ENCODE peak calls at places on chromosomes 6 and 20, in five cellular contexts. One of them, this sample, is unnamed.

GRCh38 chr20:6051505-6051904 is 2.4 kb downstream of the LRRN4 start:
- DNase-seq in GM12891: no peak
- DNase-seq in H1: no peak
- DNase-seq in HepG2: peak; percentile 33
- DNase-seq in K562: no peak
- DNase-seq in this sample: no peak

GRCh38 chr6:123808556-123808955 is 4.9 kb downstream of the NKAIN2 start:
- DNase-seq in HepG2: no peak
- DNase-seq in K562: no peak
- DNase-seq in H1: no peak
- DNase-seq in GM12891: no peak
- DNase-seq in this sample: no peak

GRCh38 chr6:84458271-84458670 is 230.8 kb upstream of the CEP162 start:
- DNase-seq in HepG2: no peak
- DNase-seq in K562: no peak
- DNase-seq in GM12891: no peak
- DNase-seq in H1: no peak
- DNase-seq in this sample: no peak

GRCh38 chr6:167045828-167046580 is 46.8 kb downstream of the CEP43 start:
- DNase-seq in H1: no peak
- DNase-seq in HepG2: peak; percentile 21
- DNase-seq in GM12891: no peak
- DNase-seq in K562: peak; percentile 26
- DNase-seq in this sample: no peak

GRCh38 chr20:50450961-50451752 is 59.0 kb upstream of the PTPN1 start:
- DNase-seq in HepG2: peak; percentile 68
- DNase-seq in K562: peak; percentile 45
- DNase-seq in H1: no peak
- DNase-seq in GM12891: peak; percentile 41
- DNase-seq in this sample: peak; percentile 39

GRCh38 chr6:169022079-169022478 is 231.6 kb downstream of the THBS2 start:
- DNase-seq in H1: no peak
- DNase-seq in K562: no peak
- DNase-seq in HepG2: no peak
- DNase-seq in GM12891: no peak
- DNase-seq in this sample: no peak

GRCh38 chr6:164409309-164410009 is 899.9 kb downstream of the C6orf118 start:
- DNase-seq in H1: no peak
- DNase-seq in K562: no peak
- DNase-seq in HepG2: no peak
- DNase-seq in GM12891: no peak
- DNase-seq in this sample: no peak

GRCh38 chr6:151294561-151295101 is 54.9 kb downstream of the AKAP12 start:
- DNase-seq in HepG2: no peak
- DNase-seq in H1: no peak
- DNase-seq in K562: no peak
- DNase-seq in GM12891: no peak
- DNase-seq in this sample: no peak

GRCh38 chr20:62019144-62019805 is 46.4 kb downstream of the TAF4 start:
- DNase-seq in H1: no peak
- DNase-seq in K562: no peak
- DNase-seq in GM12891: no peak
- DNase-seq in HepG2: no peak
- DNase-seq in this sample: no peak

GRCh38 chr6:158266131-158266530 is 46.1 kb upstream of the TULP4 start:
- DNase-seq in K562: no peak
- DNase-seq in GM12891: no peak
- DNase-seq in HepG2: no peak
- DNase-seq in H1: no peak
- DNase-seq in this sample: no peak

GRCh38 chr6:21507811-21508210 is 85.7 kb upstream of the SOX4 start:
- DNase-seq in GM12891: no peak
- DNase-seq in HepG2: peak; percentile 47
- DNase-seq in K562: no peak
- DNase-seq in H1: no peak
- DNase-seq in this sample: no peak

GRCh38 chr6:21506126-21506525 is 87.4 kb upstream of the SOX4 start:
- DNase-seq in H1: no peak
- DNase-seq in HepG2: no peak
- DNase-seq in K562: no peak
- DNase-seq in GM12891: no peak
- DNase-seq in this sample: no peak

GRCh38 chr6:21508753-21509152 is 84.8 kb upstream of the SOX4 start:
- DNase-seq in GM12891: no peak
- DNase-seq in HepG2: peak; percentile 29
- DNase-seq in H1: no peak
- DNase-seq in K562: no peak
- DNase-seq in this sample: no peak

GRCh38 chr6:21514288-21514687 is 79.3 kb upstream of the SOX4 start:
- DNase-seq in GM12891: no peak
- DNase-seq in HepG2: no peak
- DNase-seq in K562: no peak
- DNase-seq in H1: no peak
- DNase-seq in this sample: no peak

GRCh38 chr6:21511891-21512550 is 81.5 kb upstream of the SOX4 start:
- DNase-seq in HepG2: no peak
- DNase-seq in H1: no peak
- DNase-seq in GM12891: no peak
- DNase-seq in K562: no peak
- DNase-seq in this sample: no peak
- TF ChIP-seq TAF1 in HepG2: no peak
- TF ChIP-seq TAF1 in H1: no peak
- TF ChIP-seq TAF1 in GM12891: no peak
- TF ChIP-seq TAF1 in K562: no peak
- TF ChIP-seq TAF1 in this sample: no peak

GRCh38 chr6:32254761-32255211 is 30.9 kb upstream of the NOTCH4 start:
- DNase-seq in H1: no peak
- DNase-seq in GM12891: no peak
- DNase-seq in HepG2: no peak
- DNase-seq in K562: no peak
- DNase-seq in this sample: no peak
- TF ChIP-seq TAF1 in H1: no peak
- TF ChIP-seq TAF1 in GM12891: no peak
- TF ChIP-seq TAF1 in HepG2: no peak
- TF ChIP-seq TAF1 in K562: no peak
- TF ChIP-seq TAF1 in this sample: no peak

GRCh38 chr6:45421700-45422540 is 44.2 kb upstream of the SUPT3H start:
- DNase-seq in HepG2: peak; percentile 16
- DNase-seq in H1: no peak
- DNase-seq in K562: peak; percentile 62
- DNase-seq in GM12891: no peak
- DNase-seq in this sample: peak; percentile 20

GRCh38 chr6:45423111-45423900 is 45.6 kb upstream of the SUPT3H start:
- DNase-seq in HepG2: no peak
- DNase-seq in K562: no peak
- DNase-seq in GM12891: no peak
- DNase-seq in H1: no peak
- DNase-seq in this sample: no peak

GRCh38 chr6:45422541-45423110 is 44.9 kb upstream of the SUPT3H start:
- DNase-seq in GM12891: no peak
- DNase-seq in K562: peak; percentile 29
- DNase-seq in H1: no peak
- DNase-seq in HepG2: no peak
- DNase-seq in this sample: no peak

GRCh38 chr6:45424628-45424955 is 46.9 kb upstream of the SUPT3H start:
- DNase-seq in K562: no peak
- DNase-seq in GM12891: no peak
- DNase-seq in H1: no peak
- DNase-seq in HepG2: no peak
- DNase-seq in this sample: no peak

GRCh38 chr6:45423901-45424627 is 46.3 kb upstream of the SUPT3H start:
- DNase-seq in HepG2: no peak
- DNase-seq in K562: no peak
- DNase-seq in GM12891: no peak
- DNase-seq in H1: no peak
- DNase-seq in this sample: no peak
- TF ChIP-seq TAF1 in HepG2: no peak
- TF ChIP-seq TAF1 in K562: no peak
- TF ChIP-seq TAF1 in GM12891: no peak
- TF ChIP-seq TAF1 in H1: no peak
- TF ChIP-seq TAF1 in this sample: no peak

DNA sequence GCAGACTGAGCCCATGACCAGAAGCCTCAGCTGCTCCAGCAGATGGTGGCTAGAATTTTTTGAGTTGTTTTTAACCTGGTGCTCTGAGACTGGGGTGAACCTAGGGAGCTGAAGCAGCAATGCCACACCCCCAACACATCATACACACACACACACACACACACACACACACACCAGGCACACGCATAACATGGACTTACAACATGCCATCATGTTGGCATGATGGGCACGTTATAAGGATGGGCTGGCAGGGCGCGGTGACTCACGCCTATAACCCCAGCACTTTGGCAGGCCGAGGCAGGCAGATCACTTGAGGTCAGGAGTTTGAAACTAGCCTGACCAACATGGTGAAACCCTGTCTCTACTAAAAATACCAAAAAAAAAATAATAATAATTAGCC is 103.2 kb downstream of the QRSL1 start:
- DNase-seq in K562: no peak
- DNase-seq in HepG2: no peak
- DNase-seq in GM12891: no peak
- DNase-seq in H1: no peak
- DNase-seq in this sample: no peak
- TF ChIP-seq TAF1 in K562: no peak
- TF ChIP-seq TAF1 in HepG2: no peak
- TF ChIP-seq TAF1 in GM12891: no peak
- TF ChIP-seq TAF1 in H1: no peak
- TF ChIP-seq TAF1 in this sample: no peak